ENCODE peak calls at places on chromosomes 2 and 18, in five cellular contexts. R, C, T, K and Y are unnamed samples.

GRCh38 chr2:119678021-119678656 is 862 bp upstream of the TMEM177 start:
- DNase-seq in K (no peak), C (peak), R (no peak), T (no peak), Y (no peak)

GRCh38 chr18:12038082-12038660 is 55.5 kb upstream of the ANKRD62 start:
- DNase-seq in T (peak), K (no peak), R (peak), C (no peak), Y (no peak)

GRCh38 chr2:136114392-136114791 is 3.6 kb downstream of the CXCR4 start:
- DNase-seq in R (no peak), C (no peak), T (no peak), K (no peak), Y (no peak)

GRCh38 chr2:154375625-154376020 is 322.9 kb upstream of the KCNJ3 start:
- DNase-seq in K (no peak), R (no peak), C (peak), T (peak), Y (no peak)

GRCh38 chr2:54279385-54279784 is 23.4 kb upstream of the TSPYL6 start:
- DNase-seq in K (no peak), R (no peak), T (no peak), C (no peak), Y (no peak)

GRCh38 chr2:172287605-172288326 is 139.6 kb upstream of the ITGA6 start:
- DNase-seq in T (peak), K (no peak), C (no peak), R (no peak), Y (no peak)

GRCh38 chr2:200063155-200063554 is 107.8 kb downstream of the MAIP1 start:
- DNase-seq in C (no peak), T (no peak), R (no peak), K (no peak), Y (no peak)

GRCh38 chr18:60198063-60198462 is 174.5 kb downstream of the MC4R start:
- DNase-seq in T (no peak), R (no peak), K (no peak), C (no peak), Y (no peak)

GRCh38 chr2:175690113-175690716 is 311.9 kb downstream of the LNPK start:
- DNase-seq in T (peak), K (peak), R (no peak), C (peak), Y (peak)

GRCh38 chr2:42117923-42118758 is 51.0 kb upstream of the EML4 start:
- DNase-seq in K (peak), T (peak), C (no peak), R (no peak), Y (peak)

GRCh38 chr2:111135910-111136297 is 15.2 kb downstream of the BCL2L11 start:
- DNase-seq in T (peak), R (peak), C (no peak), K (peak), Y (peak)